ENCODE peak calls at places on chromosome 15, in five cellular contexts. One of them, this sample, is unnamed.

GRCh38 chr15:45790325-45790943 is 155.6 kb downstream of the SQOR start:
- DNase-seq in Calu3: peak
- DNase-seq in GM20000: peak
- DNase-seq in mammary epithelial cell: peak
- DNase-seq in hepatic stellate cell: peak
- DNase-seq in this sample: peak

GRCh38 chr15:85407421-85408269 is 27.2 kb downstream of the AKAP13 start:
- DNase-seq in Calu3: peak
- DNase-seq in GM20000: no peak
- DNase-seq in mammary epithelial cell: peak
- DNase-seq in hepatic stellate cell: peak
- DNase-seq in this sample: peak

GRCh38 chr15:62390793-62391543 is 225.9 kb upstream of the C2CD4B start:
- DNase-seq in Calu3: peak
- DNase-seq in GM20000: peak
- DNase-seq in mammary epithelial cell: peak
- DNase-seq in hepatic stellate cell: peak
- DNase-seq in this sample: peak

GRCh38 chr15:68636256-68636655 is 57.5 kb downstream of the CORO2B start:
- DNase-seq in Calu3: no peak
- DNase-seq in GM20000: no peak
- DNase-seq in mammary epithelial cell: no peak
- DNase-seq in hepatic stellate cell: no peak
- DNase-seq in this sample: no peak

GRCh38 chr15:76327191-76328105 is 9.1 kb upstream of the ISL2 start:
- DNase-seq in Calu3: no peak
- DNase-seq in GM20000: no peak
- DNase-seq in mammary epithelial cell: peak
- DNase-seq in hepatic stellate cell: no peak
- DNase-seq in this sample: no peak

GRCh38 chr15:74402873-74403589 is 30.7 kb downstream of the SEMA7A start:
- DNase-seq in Calu3: no peak
- DNase-seq in GM20000: peak
- DNase-seq in mammary epithelial cell: no peak
- DNase-seq in hepatic stellate cell: no peak
- DNase-seq in this sample: no peak

GRCh38 chr15:42836251-42836650 is 84.3 kb downstream of the TTBK2 start:
- DNase-seq in Calu3: no peak
- DNase-seq in GM20000: no peak
- DNase-seq in mammary epithelial cell: no peak
- DNase-seq in hepatic stellate cell: no peak
- DNase-seq in this sample: no peak

GRCh38 chr15:88450125-88450798 is 16.9 kb downstream of the MRPL46 start:
- DNase-seq in Calu3: peak
- DNase-seq in GM20000: peak
- DNase-seq in mammary epithelial cell: peak
- DNase-seq in hepatic stellate cell: peak
- DNase-seq in this sample: peak

GRCh38 chr15:69997701-69998273 is 99.9 kb downstream of the TLE3 start:
- DNase-seq in Calu3: peak
- DNase-seq in GM20000: no peak
- DNase-seq in mammary epithelial cell: peak
- DNase-seq in hepatic stellate cell: no peak
- DNase-seq in this sample: peak

GRCh38 chr15:46260937-46261336 is 626.1 kb downstream of the SQOR start:
- DNase-seq in Calu3: peak
- DNase-seq in GM20000: no peak
- DNase-seq in mammary epithelial cell: no peak
- DNase-seq in hepatic stellate cell: no peak
- DNase-seq in this sample: no peak

GRCh38 chr15:64507293-64507802 is 47.0 kb downstream of the ZNF609 start:
- DNase-seq in Calu3: peak
- DNase-seq in GM20000: peak
- DNase-seq in mammary epithelial cell: peak
- DNase-seq in hepatic stellate cell: peak
- DNase-seq in this sample: peak

GRCh38 chr15:68415061-68415460 is 16.9 kb downstream of the ITGA11 start:
- DNase-seq in Calu3: no peak
- DNase-seq in GM20000: no peak
- DNase-seq in mammary epithelial cell: no peak
- DNase-seq in hepatic stellate cell: no peak
- DNase-seq in this sample: no peak

GRCh38 chr15:65132841-65133549 is 613 bp downstream of the PDCD7 start:
- DNase-seq in Calu3: peak
- DNase-seq in GM20000: peak
- DNase-seq in mammary epithelial cell: peak
- DNase-seq in hepatic stellate cell: peak
- DNase-seq in this sample: peak

GRCh38 chr15:65778269-65778668 is 13.8 kb downstream of the DENND4A start:
- DNase-seq in Calu3: no peak
- DNase-seq in GM20000: no peak
- DNase-seq in mammary epithelial cell: no peak
- DNase-seq in hepatic stellate cell: no peak
- DNase-seq in this sample: no peak

GRCh38 chr15:98896002-98896721 is 111.4 kb downstream of the PGPEP1L start:
- DNase-seq in Calu3: no peak
- DNase-seq in GM20000: no peak
- DNase-seq in mammary epithelial cell: peak
- DNase-seq in hepatic stellate cell: peak
- DNase-seq in this sample: peak

GRCh38 chr15:78177447-78177873 is 28.3 kb downstream of the IDH3A start:
- DNase-seq in Calu3: peak
- DNase-seq in GM20000: peak
- DNase-seq in mammary epithelial cell: no peak
- DNase-seq in hepatic stellate cell: peak
- DNase-seq in this sample: peak

GRCh38 chr15:84953136-84953535 is 28.5 kb upstream of the PDE8A start:
- DNase-seq in Calu3: no peak
- DNase-seq in GM20000: no peak
- DNase-seq in mammary epithelial cell: no peak
- DNase-seq in hepatic stellate cell: no peak
- DNase-seq in this sample: no peak

GRCh38 chr15:100725121-100726069 is 123.0 kb downstream of the ASB7 start:
- DNase-seq in Calu3: no peak
- DNase-seq in GM20000: peak
- DNase-seq in mammary epithelial cell: peak
- DNase-seq in hepatic stellate cell: no peak
- DNase-seq in this sample: peak

GRCh38 chr15:28985691-28986090 is 99.9 kb downstream of the APBA2 start:
- DNase-seq in Calu3: no peak
- DNase-seq in GM20000: no peak
- DNase-seq in mammary epithelial cell: no peak
- DNase-seq in hepatic stellate cell: no peak
- DNase-seq in this sample: no peak

GRCh38 chr15:48696627-48697312 is 51.3 kb upstream of the FBN1 start:
- DNase-seq in Calu3: no peak
- DNase-seq in GM20000: no peak
- DNase-seq in mammary epithelial cell: no peak
- DNase-seq in hepatic stellate cell: no peak
- DNase-seq in this sample: no peak

GRCh38 chr15:30921781-30922371 is 18.2 kb downstream of the FAN1 start:
- DNase-seq in Calu3: no peak
- DNase-seq in GM20000: no peak
- DNase-seq in mammary epithelial cell: no peak
- DNase-seq in hepatic stellate cell: no peak
- DNase-seq in this sample: no peak

GRCh38 chr15:65909831-65910230 is 40.5 kb downstream of the RAB11A start:
- DNase-seq in Calu3: no peak
- DNase-seq in GM20000: no peak
- DNase-seq in mammary epithelial cell: no peak
- DNase-seq in hepatic stellate cell: no peak
- DNase-seq in this sample: no peak

GRCh38 chr15:88624156-88624970 is 3.2 kb downstream of the AEN start:
- DNase-seq in Calu3: no peak
- DNase-seq in GM20000: peak
- DNase-seq in mammary epithelial cell: no peak
- DNase-seq in hepatic stellate cell: no peak
- DNase-seq in this sample: no peak

GRCh38 chr15:72184165-72184811 is 13.3 kb downstream of the GRAMD2A start:
- DNase-seq in Calu3: peak
- DNase-seq in GM20000: no peak
- DNase-seq in mammary epithelial cell: no peak
- DNase-seq in hepatic stellate cell: peak
- DNase-seq in this sample: peak

GRCh38 chr15:66798426-66799061 is 96.5 kb downstream of the SMAD6 start:
- DNase-seq in Calu3: no peak
- DNase-seq in GM20000: no peak
- DNase-seq in mammary epithelial cell: no peak
- DNase-seq in hepatic stellate cell: peak
- DNase-seq in this sample: no peak

GRCh38 chr15:74964794-74965193 is 8.2 kb upstream of the RPP25 start:
- DNase-seq in Calu3: no peak
- DNase-seq in GM20000: no peak
- DNase-seq in mammary epithelial cell: no peak
- DNase-seq in hepatic stellate cell: peak
- DNase-seq in this sample: no peak

GRCh38 chr15:33086500-33087141 is 107.9 kb downstream of the FMN1 start:
- DNase-seq in Calu3: no peak
- DNase-seq in GM20000: peak
- DNase-seq in mammary epithelial cell: peak
- DNase-seq in hepatic stellate cell: no peak
- DNase-seq in this sample: peak

This sample was measured in AG08396.